ENCODE peak calls at places on chromosomes 2 and 18, in ten cellular contexts. Z is H54; P is CD8-positive, alpha-beta memory T cell; C is colonic mucosa; H is NCI-H345; L is HEK293T; Q is NCI-H748 treated with DMSO at 0.1 percent for 48 hours; J is breast epithelium; Y is cardiac muscle cell; U is OCI-M1. X is an unnamed sample.

GRCh38 chr2:104321141-104321799 is 532.6 kb upstream of the POU3F3 start:
- DNase-seq in C (no peak), J (no peak), P (no peak), U (no peak), H (no peak), L (no peak), Z (no peak), Q (no peak), Y (no peak), X (no peak)

GRCh38 chr2:35873921-35874320 is 481.7 kb upstream of the CRIM1 start:
- DNase-seq in J (no peak), Y (no peak), P (no peak), Z (no peak), Q (no peak), H (no peak), U (no peak), C (no peak), L (no peak), X (no peak)

GRCh38 chr2:128754246-128754724 is 435.6 kb upstream of the HS6ST1 start:
- DNase-seq in Z (no peak), J (peak; percentile 5), Q (no peak), L (no peak), C (no peak), Y (peak; percentile 86), H (no peak), P (no peak), U (peak; percentile 77), X (no peak)

GRCh38 chr2:10344105-10345066 is 41.7 kb downstream of the HPCAL1 start:
- DNase-seq in L (no peak), Y (no peak), Q (no peak), C (no peak), H (no peak), P (no peak), J (no peak), U (no peak), Z (no peak), X (peak; percentile 47)

GRCh38 chr2:105102963-105103421 is 65.1 kb downstream of the MRPS9 start:
- DNase-seq in Q (no peak), C (no peak), J (no peak), U (no peak), P (no peak), Z (peak; percentile 85), Y (peak; percentile 57), H (no peak), L (peak; percentile 22), X (no peak)

GRCh38 chr2:3442185-3442584 is 62.7 kb downstream of the TRAPPC12 start:
- DNase-seq in Z (no peak), L (no peak), P (no peak), J (no peak), C (no peak), Q (no peak), U (no peak), Y (no peak), H (no peak), X (no peak)

GRCh38 chr2:199985625-199986207 is 30.3 kb downstream of the MAIP1 start:
- DNase-seq in U (peak; percentile 89), Z (peak; percentile 49), Y (peak; percentile 78), L (peak; percentile 60), H (peak; percentile 68), C (peak; percentile 83), Q (peak; percentile 77), J (peak; percentile 18), P (peak; percentile 3), X (peak; percentile 51)

GRCh38 chr2:238927746-238928519 is 80.0 kb downstream of the TWIST2 start:
- DNase-seq in Q (no peak), Z (no peak), P (no peak), C (no peak), L (no peak), Y (no peak), H (no peak), J (no peak), U (no peak), X (no peak)

GRCh38 chr2:46252891-46253659 is 44.1 kb upstream of the EPAS1 start:
- DNase-seq in U (no peak), L (no peak), Q (no peak), H (no peak), Z (no peak), C (no peak), J (no peak), Y (peak; percentile 65), P (no peak), X (peak; percentile 85)

GRCh38 chr2:140698736-140699135 is 1432.1 kb downstream of the LRP1B start:
- DNase-seq in U (no peak), P (no peak), C (no peak), L (no peak), H (no peak), Q (no peak), Z (no peak), Y (peak; percentile 54), J (no peak), X (no peak)

GRCh38 chr2:217360781-217361485 is 501.1 kb upstream of the TNP1 start:
- DNase-seq in H (no peak), C (no peak), Z (no peak), Y (peak; percentile 64), L (no peak), J (no peak), P (no peak), Q (no peak), U (peak; percentile 60), X (no peak)

GRCh38 chr2:232878855-232879617 is 9.0 kb downstream of the SNORC start:
- DNase-seq in Q (no peak), J (no peak), P (no peak), U (no peak), Y (no peak), H (no peak), Z (no peak), C (no peak), L (no peak), X (no peak)

GRCh38 chr2:238684362-238685326 is 163.2 kb upstream of the TWIST2 start:
- DNase-seq in P (no peak), Z (peak; percentile 78), C (no peak), U (no peak), J (peak; percentile 76), Y (peak; percentile 98), L (no peak), Q (no peak), H (no peak), X (no peak)

GRCh38 chr18:58991127-58991798 is 126.6 kb downstream of the ZNF532 start:
- DNase-seq in J (no peak), Z (no peak), U (no peak), P (no peak), Q (no peak), C (no peak), Y (peak; percentile 17), L (no peak), H (no peak), X (no peak)

GRCh38 chr18:52395146-52395852 is 55.3 kb downstream of the DCC start:
- DNase-seq in P (no peak), L (no peak), H (no peak), J (no peak), C (no peak), U (no peak), Y (no peak), Z (no peak), Q (no peak), X (no peak)

GRCh38 chr18:64639536-64639935 is 490.6 kb upstream of the LINC00305 start:
- DNase-seq in Q (no peak), H (no peak), C (no peak), P (no peak), Y (no peak), Z (no peak), J (no peak), U (no peak), L (no peak), X (no peak)

X was measured in NCI-H1436.